ENCODE peak calls at places on chromosome 5, in ten cellular contexts. Z is aorta; N is ovary; H is central memory CD4-positive, alpha-beta T cell; P is M059J; I is NCI-H1105 treated with DMSO at 0.1 percent for 48 hours; Y is dermis microvascular lymphatic vessel endothelial cell; S is EH; T is adipocyte; F is nephron progenitor cell. W is an unnamed sample.

GRCh38 chr5:128304121-128304520 is 220.6 kb downstream of the SLC12A2 start:
- DNase-seq in Z (no peak), N (no peak), H (no peak), P (peak), I (peak), Y (no peak), S (peak), T (peak), F (no peak), W (no peak)

GRCh38 chr5:64972591-64972990 is 203.9 kb downstream of the CWC27 start:
- DNase-seq in Z (no peak), N (no peak), H (no peak), P (no peak), I (no peak), Y (no peak), S (peak), T (no peak), F (no peak), W (no peak)

GRCh38 chr5:181069767-181070491 is 29.9 kb downstream of the BTNL9 start:
- DNase-seq in Z (no peak), N (no peak), H (no peak), P (peak), I (no peak), Y (no peak), S (peak), T (no peak), F (peak), W (no peak)

GRCh38 chr5:163861670-163862069 is 356.3 kb downstream of the MAT2B start:
- DNase-seq in Z (no peak), N (no peak), H (no peak), P (peak), I (no peak), Y (peak), S (no peak), T (no peak), F (no peak), W (no peak)

GRCh38 chr5:155276231-155276630 is 262.7 kb downstream of the KIF4B start:
- DNase-seq in Z (no peak), N (no peak), H (no peak), P (no peak), I (no peak), Y (no peak), S (no peak), T (no peak), F (no peak), W (no peak)

GRCh38 chr5:135031146-135031812 is 2.7 kb downstream of the PITX1 start:
- DNase-seq in Z (peak), N (no peak), H (no peak), P (no peak), I (no peak), Y (no peak), S (no peak), T (peak), F (peak), W (no peak)

GRCh38 chr5:122310886-122311285 is 1.2 kb upstream of the SNCAIP start:
- DNase-seq in Z (no peak), N (peak), H (no peak), P (no peak), I (no peak), Y (no peak), S (peak), T (peak), F (no peak), W (no peak)

GRCh38 chr5:54415147-54415546 is 40.4 kb upstream of the HSPB3 start:
- DNase-seq in Z (no peak), N (no peak), H (no peak), P (no peak), I (no peak), Y (no peak), S (no peak), T (no peak), F (no peak), W (no peak)

GRCh38 chr5:158135682-158136176 is 276.8 kb upstream of the CLINT1 start:
- DNase-seq in Z (no peak), N (no peak), H (no peak), P (no peak), I (no peak), Y (no peak), S (no peak), T (no peak), F (peak), W (no peak)

GRCh38 chr5:72722792-72723402 is 93.6 kb upstream of the TNPO1 start:
- DNase-seq in Z (no peak), N (no peak), H (no peak), P (no peak), I (no peak), Y (no peak), S (no peak), T (no peak), F (no peak), W (peak)